ENCODE peak calls at places on chromosomes 7 and 10, in ten cellular contexts. Z, I, K, H, F, Y, Q, V, O and N are unnamed samples.

GRCh38 chr7:2953588-2954407 is 89.9 kb downstream of the CARD11 start:
- DNase-seq in Z (no peak), I (no peak), K (no peak), H (no peak), F (no peak), Y (no peak), Q (no peak), V (peak), O (no peak), N (no peak)

GRCh38 chr7:18693826-18694225 is 198.3 kb downstream of the HDAC9 start:
- DNase-seq in Z (no peak), I (no peak), K (no peak), H (no peak), F (no peak), Y (no peak), Q (no peak), V (no peak), O (no peak), N (no peak)

GRCh38 chr7:26684447-26684846 is 179.9 kb downstream of the SKAP2 start:
- DNase-seq in Z (no peak), I (no peak), K (no peak), H (no peak), F (no peak), Y (no peak), Q (no peak), V (no peak), O (no peak), N (no peak)

GRCh38 chr7:32846630-32847225 is 44.8 kb downstream of the KBTBD2 start:
- DNase-seq in Z (peak), I (peak), K (peak), H (peak), F (peak), Y (peak), Q (no peak), V (peak), O (peak), N (peak)

GRCh38 chr7:78760620-78761355 is 692.7 kb downstream of the MAGI2 start:
- DNase-seq in Z (no peak), I (no peak), K (no peak), H (no peak), F (no peak), Y (no peak), Q (no peak), V (no peak), O (no peak), N (no peak)

GRCh38 chr10:97180367-97180763 is 5.4 kb downstream of the SLIT1 start:
- DNase-seq in Z (no peak), I (no peak), K (no peak), H (no peak), F (no peak), Y (no peak), Q (no peak), V (no peak), O (no peak), N (no peak)

GRCh38 chr10:119303886-119304285 is 96.5 kb downstream of the GRK5 start:
- DNase-seq in Z (no peak), I (no peak), K (no peak), H (no peak), F (no peak), Y (no peak), Q (no peak), V (no peak), O (no peak), N (no peak)

GRCh38 chr10:21989453-21990154 is 13.9 kb downstream of the DNAJC1 start:
- DNase-seq in Z (peak), I (peak), K (no peak), H (peak), F (peak), Y (no peak), Q (no peak), V (no peak), O (peak), N (peak)

GRCh38 chr10:36448760-36449681 is 676.4 kb upstream of the ANKRD30A start:
- DNase-seq in Z (peak), I (no peak), K (no peak), H (no peak), F (no peak), Y (no peak), Q (no peak), V (no peak), O (peak), N (no peak)

GRCh38 chr7:43790834-43791233 is 32.4 kb downstream of the BLVRA start:
- DNase-seq in Z (no peak), I (no peak), K (peak), H (no peak), F (no peak), Y (no peak), Q (no peak), V (no peak), O (no peak), N (no peak)

GRCh38 chr7:127976722-127977121 is 54.5 kb downstream of the LRRC4 start:
- DNase-seq in Z (no peak), I (no peak), K (no peak), H (no peak), F (no peak), Y (no peak), Q (no peak), V (no peak), O (no peak), N (no peak)

GRCh38 chr7:50939026-50939425 is 156.3 kb upstream of the GRB10 start:
- DNase-seq in Z (no peak), I (no peak), K (no peak), H (no peak), F (no peak), Y (no peak), Q (no peak), V (no peak), O (no peak), N (no peak)

GRCh38 chr7:152870106-152870693 is 110.6 kb downstream of the ACTR3B start:
- DNase-seq in Z (no peak), I (no peak), K (no peak), H (no peak), F (no peak), Y (no peak), Q (no peak), V (no peak), O (no peak), N (no peak)

GRCh38 chr7:146659732-146660131 is 543.1 kb downstream of the CNTNAP2 start:
- DNase-seq in Z (no peak), I (no peak), K (no peak), H (no peak), F (no peak), Y (no peak), Q (no peak), V (no peak), O (no peak), N (no peak)

GRCh38 chr10:580796-581195 is 108.7 kb downstream of the DIP2C start:
- DNase-seq in Z (no peak), I (peak), K (no peak), H (no peak), F (no peak), Y (no peak), Q (peak), V (no peak), O (peak), N (no peak)

GRCh38 chr7:98119257-98119918 is 12.7 kb downstream of the LMTK2 start:
- DNase-seq in Z (no peak), I (no peak), K (no peak), H (no peak), F (no peak), Y (no peak), Q (peak), V (no peak), O (peak), N (no peak)

GRCh38 chr7:111091623-111092370 is 870 bp downstream of the LRRN3 start:
- DNase-seq in Z (no peak), I (no peak), K (no peak), H (no peak), F (no peak), Y (no peak), Q (no peak), V (no peak), O (no peak), N (no peak)

GRCh38 chr10:48547061-48547895 is 57.6 kb downstream of the ARHGAP22 start:
- DNase-seq in Z (no peak), I (no peak), K (peak), H (no peak), F (no peak), Y (no peak), Q (no peak), V (no peak), O (no peak), N (no peak)

GRCh38 chr10:22992075-22992474 is 64.2 kb downstream of the ARMC3 start:
- DNase-seq in Z (no peak), I (no peak), K (no peak), H (no peak), F (peak), Y (no peak), Q (no peak), V (no peak), O (no peak), N (no peak)

GRCh38 chr10:114801411-114801813 is 20.2 kb upstream of the FHIP2A start:
- DNase-seq in Z (no peak), I (no peak), K (no peak), H (no peak), F (peak), Y (no peak), Q (no peak), V (no peak), O (no peak), N (no peak)

GRCh38 chr7:42237162-42237821 is at the start of gene GLI3:
- DNase-seq in Z (peak), I (peak), K (peak), H (peak), F (peak), Y (peak), Q (peak), V (no peak), O (peak), N (peak)

GRCh38 chr7:1448958-1449357 is 10.3 kb downstream of the MICALL2 start:
- DNase-seq in Z (no peak), I (no peak), K (no peak), H (no peak), F (no peak), Y (no peak), Q (no peak), V (no peak), O (no peak), N (no peak)

GRCh38 chr10:30413996-30414576 is 19.9 kb upstream of the MAP3K8 start:
- DNase-seq in Z (no peak), I (no peak), K (peak), H (no peak), F (peak), Y (no peak), Q (no peak), V (no peak), O (peak), N (no peak)

GRCh38 chr10:92550924-92551323 is 23.0 kb downstream of the IDE start:
- DNase-seq in Z (no peak), I (no peak), K (no peak), H (no peak), F (no peak), Y (no peak), Q (no peak), V (no peak), O (no peak), N (no peak)

GRCh38 chr7:78020131-78020873 is 221.7 kb downstream of the PHTF2 start:
- DNase-seq in Z (peak), I (peak), K (no peak), H (no peak), F (peak), Y (no peak), Q (peak), V (no peak), O (peak), N (no peak)

GRCh38 chr7:15851201-15851600 is 164.7 kb upstream of the MEOX2 start:
- DNase-seq in Z (no peak), I (no peak), K (no peak), H (no peak), F (no peak), Y (no peak), Q (no peak), V (no peak), O (no peak), N (no peak)

GRCh38 chr10:97874332-97874731 is 24.7 kb downstream of the GOLGA7B start:
- DNase-seq in Z (no peak), I (no peak), K (no peak), H (no peak), F (no peak), Y (no peak), Q (no peak), V (no peak), O (no peak), N (no peak)

GRCh38 chr10:3426190-3426845 is 253.7 kb upstream of the PITRM1 start:
- DNase-seq in Z (no peak), I (no peak), K (no peak), H (no peak), F (no peak), Y (no peak), Q (peak), V (no peak), O (peak), N (no peak)

GRCh38 chr7:51315393-51316261 is 982 bp downstream of the COBL start:
- DNase-seq in Z (peak), I (no peak), K (peak), H (peak), F (peak), Y (peak), Q (no peak), V (no peak), O (no peak), N (peak)

GRCh38 chr7:23468721-23469149 is 1.6 kb downstream of the IGF2BP3 start:
- DNase-seq in Z (no peak), I (no peak), K (no peak), H (no peak), F (no peak), Y (no peak), Q (no peak), V (no peak), O (no peak), N (no peak)

GRCh38 chr10:89414879-89415821 is 782 bp downstream of the IFIT5 start:
- DNase-seq in Z (peak), I (no peak), K (peak), H (peak), F (peak), Y (peak), Q (no peak), V (peak), O (peak), N (peak)
- TF ChIP-seq CTCF in Z (no peak), I (no peak), K (peak), H (no peak), F (no peak), Y (no peak), Q (no peak), V (no peak), O (no peak), N (no peak)

GRCh38 chr7:73615886-73616285 is 8.4 kb downstream of the MLXIPL start:
- DNase-seq in Z (no peak), I (no peak), K (no peak), H (no peak), F (no peak), Y (no peak), Q (no peak), V (no peak), O (peak), N (no peak)
- TF ChIP-seq CTCF in Z (no peak), I (no peak), K (peak), H (no peak), F (no peak), Y (no peak), Q (peak), V (no peak), O (peak), N (no peak)

GRCh38 chr7:147894271-147894670 is 696.3 kb upstream of the C7orf33 start:
- DNase-seq in Z (peak), I (no peak), K (no peak), H (no peak), F (no peak), Y (no peak), Q (no peak), V (no peak), O (no peak), N (no peak)

GRCh38 chr7:147896121-147896520 is 694.4 kb upstream of the C7orf33 start:
- DNase-seq in Z (no peak), I (no peak), K (no peak), H (no peak), F (no peak), Y (no peak), Q (no peak), V (no peak), O (no peak), N (no peak)
- TF ChIP-seq CTCF in Z (no peak), I (no peak), K (no peak), H (no peak), F (no peak), Y (no peak), Q (no peak), V (no peak), O (no peak), N (no peak)

GRCh38 chr7:5455175-5455574 is 31.5 kb upstream of the TNRC18 start:
- DNase-seq in Z (no peak), I (no peak), K (no peak), H (no peak), F (no peak), Y (no peak), Q (no peak), V (no peak), O (no peak), N (no peak)

GRCh38 chr7:5455581-5456222 is 32.1 kb upstream of the TNRC18 start:
- DNase-seq in Z (no peak), I (no peak), K (no peak), H (no peak), F (no peak), Y (no peak), Q (no peak), V (no peak), O (no peak), N (no peak)

GRCh38 chr7:5456420-5456819 is 32.8 kb upstream of the TNRC18 start:
- DNase-seq in Z (no peak), I (no peak), K (no peak), H (no peak), F (no peak), Y (no peak), Q (no peak), V (no peak), O (no peak), N (no peak)

GRCh38 chr7:5459084-5459483 is 35.5 kb upstream of the TNRC18 start:
- DNase-seq in Z (no peak), I (no peak), K (no peak), H (no peak), F (no peak), Y (no peak), Q (no peak), V (no peak), O (no peak), N (no peak)

DNA sequence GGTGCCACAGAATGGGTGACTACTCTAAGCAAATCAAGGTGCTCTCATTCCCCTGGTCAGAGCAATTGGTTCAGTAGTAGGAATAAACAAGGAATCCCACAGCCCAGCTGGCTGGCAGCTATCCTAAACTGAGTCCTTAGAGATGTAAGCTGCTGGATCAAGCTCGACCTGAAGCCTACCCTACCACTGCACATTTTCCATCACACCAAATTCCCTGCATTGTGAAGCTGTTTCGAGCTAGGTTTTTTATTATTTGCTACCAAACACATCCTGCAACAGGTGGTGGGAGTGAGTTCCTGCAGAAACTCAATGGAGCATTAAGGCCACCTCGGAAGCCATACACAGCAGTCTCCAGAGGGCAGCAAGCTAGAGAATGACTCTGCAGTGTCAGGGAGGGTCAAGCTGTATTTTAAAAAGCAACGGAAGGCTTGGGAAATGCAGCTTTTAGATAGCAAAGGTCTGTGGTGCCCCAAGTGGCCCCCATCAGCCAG is 33.7 kb upstream of the TNRC18 start:
- DNase-seq in Z (no peak), I (no peak), K (no peak), H (no peak), F (no peak), Y (no peak), Q (no peak), V (no peak), O (no peak), N (no peak)
- TF ChIP-seq CTCF in Z (no peak), I (no peak), K (no peak), H (no peak), F (no peak), Y (no peak), Q (no peak), V (no peak), O (peak), N (no peak)